ENCODE peak calls at places on chromosomes 6 and 20, in ten cellular contexts. P, L, T, G, X, W, D, F, H and M are unnamed samples.

GRCh38 chr6:37324131-37325033 is 29.4 kb upstream of the RNF8 start:
- DNase-seq in G (no peak), P (no peak), H (no peak), D (no peak), T (no peak), F (no peak), W (no peak), X (no peak), L (peak), M (no peak)

GRCh38 chr6:160919713-160920112 is 71.9 kb upstream of the MAP3K4 start:
- DNase-seq in L (peak), T (no peak), W (peak), F (peak), H (no peak), P (no peak), D (peak), X (no peak), G (no peak), M (no peak)

GRCh38 chr6:143556529-143556928 is 45.0 kb upstream of the FUCA2 start:
- DNase-seq in X (no peak), G (no peak), D (no peak), F (peak), P (no peak), L (no peak), W (no peak), T (no peak), H (no peak), M (peak)

GRCh38 chr6:106510090-106510970 is 119.0 kb downstream of the RTN4IP1 start:
- DNase-seq in H (no peak), W (no peak), P (peak), F (no peak), L (peak), X (peak), G (peak), D (no peak), T (peak), M (peak)

GRCh38 chr20:45052698-45053440 is 48.1 kb downstream of the KCNS1 start:
- DNase-seq in W (peak), D (no peak), L (no peak), F (peak), G (no peak), X (no peak), H (no peak), T (no peak), P (no peak), M (no peak)

GRCh38 chr6:107670792-107671199 is 153.3 kb downstream of the SCML4 start:
- DNase-seq in D (no peak), F (no peak), W (no peak), P (peak), X (no peak), G (peak), T (peak), H (no peak), L (no peak), M (peak)

GRCh38 chr6:132131777-132132176 is 180.6 kb upstream of the CCN2 start:
- DNase-seq in X (no peak), L (peak), T (peak), P (no peak), G (no peak), H (no peak), F (peak), D (peak), W (peak), M (peak)

GRCh38 chr20:31547017-31547675 is 32.9 kb downstream of the HM13 start:
- DNase-seq in T (peak), X (peak), D (peak), W (peak), P (peak), H (peak), F (peak), L (peak), G (peak), M (peak)

GRCh38 chr6:7053125-7053784 is 54.5 kb upstream of the RREB1 start:
- DNase-seq in X (no peak), L (no peak), W (no peak), H (no peak), G (no peak), D (no peak), T (no peak), P (no peak), F (no peak), M (peak)

GRCh38 chr6:84442241-84442640 is 214.8 kb upstream of the CEP162 start:
- DNase-seq in T (no peak), F (no peak), G (no peak), W (no peak), P (no peak), D (no peak), X (no peak), L (no peak), H (no peak), M (no peak)

GRCh38 chr6:29791786-29792122 is 35.9 kb upstream of the HLA-G start:
- DNase-seq in D (no peak), X (no peak), G (no peak), F (no peak), H (no peak), L (peak), P (no peak), T (no peak), W (no peak), M (no peak)

GRCh38 chr6:24227556-24227955 is 101.5 kb downstream of the NRSN1 start:
- DNase-seq in X (no peak), W (no peak), G (no peak), L (no peak), H (no peak), D (no peak), F (no peak), P (no peak), T (no peak), M (peak)

GRCh38 chr20:564195-564594 is 20.6 kb upstream of the CSNK2A1 start:
- DNase-seq in T (no peak), G (no peak), F (no peak), D (no peak), L (no peak), W (no peak), P (no peak), H (no peak), X (no peak), M (peak)

GRCh38 chr20:56017560-56017959 is 12.2 kb upstream of the CBLN4 start:
- DNase-seq in F (no peak), W (no peak), P (no peak), X (no peak), H (no peak), D (no peak), T (no peak), G (no peak), L (no peak), M (no peak)

GRCh38 chr6:1643111-1643510 is 33.4 kb downstream of the FOXC1 start:
- DNase-seq in H (no peak), W (no peak), X (no peak), T (no peak), D (no peak), F (no peak), G (no peak), P (no peak), L (no peak), M (no peak)

GRCh38 chr6:16257999-16258708 is 19.8 kb downstream of the GMPR start:
- DNase-seq in T (no peak), P (no peak), L (peak), G (no peak), D (no peak), F (no peak), W (no peak), X (no peak), H (no peak), M (peak)

GRCh38 chr6:55668625-55669024 is 89.6 kb upstream of the HMGCLL1 start:
- DNase-seq in X (no peak), L (no peak), W (no peak), F (no peak), P (no peak), T (no peak), G (no peak), H (no peak), D (no peak), M (peak)
- TF ChIP-seq CTCF in X (no peak), L (no peak), W (no peak), F (no peak), P (no peak), T (no peak), G (no peak), H (no peak), D (no peak), M (no peak)

GRCh38 chr20:46770330-46771194 is 61.1 kb downstream of the SLC2A10 start:
- DNase-seq in D (no peak), T (no peak), L (peak), P (no peak), G (no peak), F (no peak), W (no peak), H (no peak), X (no peak), M (no peak)

GRCh38 chr20:46764068-46764467 is 54.6 kb downstream of the SLC2A10 start:
- DNase-seq in F (no peak), W (no peak), D (no peak), X (no peak), T (no peak), H (no peak), P (no peak), G (no peak), L (no peak), M (no peak)

GRCh38 chr20:46771195-46771588 is 61.7 kb downstream of the SLC2A10 start:
- DNase-seq in G (no peak), D (no peak), H (no peak), X (no peak), T (no peak), P (no peak), F (no peak), W (no peak), L (no peak), M (no peak)

GRCh38 chr20:46765506-46765905 is 56.1 kb downstream of the SLC2A10 start:
- DNase-seq in L (no peak), D (no peak), F (no peak), T (no peak), H (no peak), G (no peak), W (no peak), P (no peak), X (no peak), M (no peak)

DNA sequence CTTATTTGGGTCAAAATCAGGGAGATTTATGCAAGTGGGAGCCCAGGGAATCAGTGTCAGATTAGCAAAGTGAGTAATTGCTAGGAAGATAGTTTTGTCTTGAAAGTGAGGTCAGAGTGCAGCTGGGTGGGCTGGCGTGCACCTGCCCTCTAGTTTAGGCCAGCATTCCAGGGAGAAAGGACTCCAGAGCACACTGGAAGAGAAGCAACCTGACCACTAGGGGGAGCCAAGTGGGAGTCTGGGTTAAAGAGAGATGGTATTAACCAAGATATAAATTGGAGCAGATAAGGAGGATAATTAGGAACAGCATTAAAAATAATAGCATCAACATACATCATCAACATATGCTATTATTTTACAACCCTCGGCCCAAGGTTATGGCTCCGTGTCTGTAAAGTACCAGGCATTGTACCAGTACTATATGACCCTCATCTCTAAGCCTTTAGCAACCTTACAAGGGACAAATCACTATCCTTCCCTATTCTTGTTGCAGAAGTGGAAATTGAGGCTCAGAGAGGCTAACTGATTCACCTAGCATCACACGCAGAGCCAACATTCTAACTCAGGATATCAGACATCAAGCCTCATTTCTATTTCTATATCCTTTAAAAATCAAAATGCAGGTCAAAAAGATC is 57.8 kb downstream of the SLC2A10 start:
- DNase-seq in H (no peak), P (no peak), W (no peak), F (no peak), L (peak), G (peak), D (no peak), X (no peak), T (peak), M (peak)
- TF ChIP-seq CTCF in H (peak), P (peak), W (peak), F (peak), L (peak), G (peak), D (peak), X (peak), T (peak), M (peak)

DNA sequence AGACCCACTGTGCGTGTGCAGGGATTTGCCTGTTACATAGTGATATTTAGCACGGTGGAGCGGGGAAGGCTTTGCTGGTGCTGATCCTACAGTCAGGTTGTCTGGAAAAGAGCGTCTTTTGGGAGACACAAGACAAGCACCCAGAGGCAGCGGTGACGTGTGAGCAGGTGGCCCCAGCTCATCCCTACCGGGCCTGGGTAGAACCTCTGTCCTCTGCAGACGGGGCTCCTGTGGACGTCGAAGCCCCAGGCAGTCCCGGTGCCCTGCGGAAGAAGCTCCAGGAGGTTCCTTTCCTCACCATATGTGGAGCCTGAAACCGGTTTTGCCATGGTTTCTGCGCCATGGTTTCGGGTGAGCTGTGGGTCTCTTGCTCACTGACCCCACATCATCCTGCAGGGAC is 68.9 kb upstream of the AFDN start:
- DNase-seq in L (no peak), F (no peak), D (no peak), T (no peak), G (no peak), P (no peak), W (no peak), X (peak), H (no peak), M (no peak)
- TF ChIP-seq CTCF in L (no peak), F (no peak), D (no peak), T (no peak), G (no peak), P (no peak), W (no peak), X (no peak), H (no peak), M (no peak)

DNA sequence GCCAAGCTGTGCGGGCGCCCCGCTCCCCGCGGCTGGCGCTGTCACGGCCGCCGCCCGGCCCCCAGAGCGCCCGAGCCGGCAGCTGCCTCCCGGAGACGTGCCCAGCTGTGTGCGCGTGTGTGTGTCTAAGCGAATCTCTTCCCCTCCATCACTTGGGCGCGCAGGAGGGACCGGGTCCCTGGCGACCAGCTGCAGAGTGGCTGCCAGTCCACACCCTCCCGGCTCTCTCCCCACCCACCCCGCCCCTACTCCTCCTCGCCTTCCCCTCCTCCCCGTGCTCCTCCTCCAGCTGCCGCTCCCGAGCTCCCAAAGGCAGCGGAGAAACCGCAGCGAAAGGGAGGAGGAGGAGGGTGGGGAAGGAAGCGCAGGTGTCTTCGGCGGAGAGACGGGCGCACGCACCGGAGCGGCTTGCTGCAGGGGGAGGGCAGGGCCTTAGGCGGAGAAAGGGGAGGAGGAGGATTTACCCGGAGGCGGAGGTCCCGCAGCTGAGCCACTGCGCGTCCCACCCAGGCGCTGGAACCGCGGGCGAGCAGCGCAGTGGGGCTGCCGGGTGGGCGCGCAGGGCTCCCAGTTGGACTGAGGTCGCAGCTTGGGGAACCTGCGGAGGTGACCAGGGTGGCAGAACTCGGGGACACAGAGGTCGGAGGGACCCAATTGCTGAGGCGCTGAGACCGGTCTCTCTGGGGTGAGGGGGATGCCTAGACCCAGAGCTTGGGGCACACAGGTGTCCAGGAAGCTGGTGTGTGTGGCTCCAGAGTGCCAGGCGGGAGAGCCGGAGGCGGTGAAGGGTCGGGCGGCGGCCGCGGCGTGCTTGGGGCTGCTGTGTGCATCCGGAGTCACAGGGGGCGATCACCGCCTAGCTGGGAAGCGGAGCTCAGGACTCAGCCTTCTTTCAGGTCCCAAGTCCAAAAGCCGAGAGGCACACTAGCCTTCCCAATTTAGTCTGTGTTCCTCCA is at the start of gene HS3ST5:
- DNase-seq in L (peak), H (no peak), F (no peak), G (peak), X (peak), P (peak), T (peak), W (no peak), D (peak), M (peak)
- TF ChIP-seq CTCF in L (peak), H (no peak), F (peak), G (no peak), X (peak), P (peak), T (peak), W (no peak), D (peak), M (peak)

GRCh38 chr6:42197574-42198362 is 3.0 kb upstream of the GUCA1B start:
- DNase-seq in P (no peak), L (peak), X (no peak), F (peak), W (no peak), T (no peak), D (no peak), G (no peak), H (no peak), M (no peak)
- TF ChIP-seq CTCF in P (no peak), L (no peak), X (no peak), F (peak), W (no peak), T (no peak), D (no peak), G (no peak), H (no peak), M (no peak)

DNA sequence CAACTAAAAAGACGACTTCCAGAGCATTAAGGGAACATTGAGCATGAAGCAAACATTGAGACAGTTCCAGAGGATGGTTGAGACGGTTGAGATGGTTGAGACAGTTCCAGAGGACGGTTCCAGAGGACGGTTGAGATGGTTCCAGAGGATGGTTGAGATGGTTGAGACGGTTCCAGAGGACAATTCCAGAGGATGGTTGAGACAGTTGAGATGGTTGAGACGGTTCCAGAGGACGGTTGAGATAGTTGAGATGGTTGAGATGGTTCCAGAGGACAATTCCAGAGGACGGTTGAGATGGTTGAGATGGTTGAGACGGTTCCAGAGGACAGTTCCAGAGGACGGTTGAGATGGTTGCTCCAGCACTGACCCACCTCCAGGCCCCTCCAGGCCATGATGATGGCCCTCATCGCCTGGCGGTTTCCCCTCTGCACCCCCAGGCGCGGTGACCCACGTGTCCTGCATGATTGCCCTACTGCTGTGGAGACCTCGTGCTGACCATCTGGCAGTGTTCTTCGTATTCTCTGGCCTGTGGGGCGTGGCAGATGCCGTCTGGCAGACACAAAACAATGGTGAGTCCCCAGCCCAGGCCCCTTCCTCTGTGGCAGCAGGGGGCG is 16.3 kb downstream of the UNC93A start:
- DNase-seq in L (no peak), P (no peak), G (no peak), D (no peak), H (no peak), T (no peak), F (no peak), W (no peak), X (no peak), M (no peak)
- TF ChIP-seq CTCF in L (no peak), P (no peak), G (no peak), D (no peak), H (no peak), T (no peak), F (no peak), W (no peak), X (no peak), M (no peak)

DNA sequence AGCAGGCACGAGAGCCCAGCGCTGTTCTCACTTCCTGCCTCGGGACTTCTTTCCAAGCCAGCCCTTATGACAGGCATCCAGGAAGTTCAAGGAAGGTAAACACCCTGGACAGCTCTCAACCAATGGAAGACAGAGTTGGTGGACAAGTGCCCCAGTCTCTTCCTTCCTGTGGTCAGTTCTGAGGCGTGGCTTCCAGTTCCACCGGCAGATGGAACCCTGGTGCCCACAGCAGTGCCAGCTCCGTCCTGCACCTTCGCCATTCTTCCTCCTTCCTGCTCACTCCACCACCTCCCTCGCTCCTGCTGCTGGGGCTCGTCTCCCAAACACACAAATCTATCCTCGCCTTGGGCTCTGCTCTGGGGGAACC is 162.8 kb downstream of the GRM4 start:
- DNase-seq in F (no peak), H (no peak), D (no peak), L (peak), G (no peak), W (no peak), X (peak), T (no peak), P (no peak), M (peak)
- TF ChIP-seq CTCF in F (no peak), H (no peak), D (peak), L (peak), G (no peak), W (no peak), X (no peak), T (no peak), P (no peak), M (no peak)

GRCh38 chr6:63267046-63267445 is 52.7 kb downstream of the LGSN start:
- DNase-seq in T (no peak), H (no peak), L (no peak), G (no peak), X (no peak), W (no peak), F (no peak), P (no peak), D (no peak), M (no peak)
- TF ChIP-seq CTCF in T (no peak), H (no peak), L (no peak), G (no peak), X (no peak), W (no peak), F (no peak), P (no peak), D (no peak), M (no peak)